ENCODE peak calls at places on chromosomes 13 and 19, in four cellular contexts. F, N, U and Z are unnamed samples.

GRCh38 chr19:6761053-6761676 is 6.1 kb downstream of the SH2D3A start:
- DNase-seq in F (no peak), N (no peak), U (no peak), Z (no peak)

GRCh38 chr13:47929156-47929555 is 71.9 kb downstream of the SUCLA2 start:
- DNase-seq in F (no peak), N (no peak), U (no peak), Z (no peak)

GRCh38 chr13:28128030-28128429 is 10.3 kb upstream of the PAN3 start:
- DNase-seq in F (no peak), N (no peak), U (no peak), Z (no peak)

GRCh38 chr13:80117515-80117914 is 223.4 kb downstream of the SPRY2 start:
- DNase-seq in F (no peak), N (no peak), U (no peak), Z (no peak)

GRCh38 chr13:108525867-108526266 is 103.5 kb upstream of the MYO16 start:
- DNase-seq in F (no peak), N (no peak), U (no peak), Z (no peak)

GRCh38 chr13:35210234-35210633 is 266.3 kb downstream of the MAB21L1 start:
- DNase-seq in F (no peak), N (no peak), U (no peak), Z (no peak)

GRCh38 chr19:48874309-48875135 is 2.3 kb downstream of the PPP1R15A start:
- DNase-seq in F (no peak), N (peak), U (peak), Z (peak)

GRCh38 chr19:46205183-46205984 is 24.2 kb upstream of the IGFL1 start:
- DNase-seq in F (no peak), N (no peak), U (no peak), Z (no peak)

GRCh38 chr13:112444001-112444311 is 67.8 kb downstream of the SPACA7 start:
- DNase-seq in F (no peak), N (peak), U (no peak), Z (peak)

GRCh38 chr19:3372413-3372812 is 6.0 kb downstream of the NFIC start:
- DNase-seq in F (no peak), N (no peak), U (no peak), Z (no peak)

GRCh38 chr13:113187263-113187669 is 21.2 kb downstream of the PCID2 start:
- DNase-seq in F (no peak), N (peak), U (no peak), Z (peak)

GRCh38 chr13:79913141-79913827 is 427.6 kb downstream of the SPRY2 start:
- DNase-seq in F (no peak), N (no peak), U (no peak), Z (no peak)

GRCh38 chr19:51012661-51013190 is 6.8 kb downstream of the KLK10 start:
- DNase-seq in F (no peak), N (no peak), U (no peak), Z (no peak)

GRCh38 chr13:54750521-54750920 is 1721.9 kb downstream of the OLFM4 start:
- DNase-seq in F (no peak), N (no peak), U (no peak), Z (no peak)

GRCh38 chr13:95382411-95382810 is 81.2 kb upstream of the ABCC4 start:
- DNase-seq in F (no peak), N (no peak), U (no peak), Z (no peak)

GRCh38 chr19:46611791-46612190 is 10.7 kb downstream of the CALM3 start:
- DNase-seq in F (no peak), N (no peak), U (no peak), Z (no peak)

GRCh38 chr13:32314271-32314967 is 744 bp downstream of the ZAR1L start:
- DNase-seq in F (no peak), N (no peak), U (no peak), Z (no peak)

GRCh38 chr13:25678398-25678797 is 306.6 kb downstream of the ATP8A2 start:
- DNase-seq in F (no peak), N (no peak), U (peak), Z (peak)

GRCh38 chr13:26007774-26008173 is 44.0 kb downstream of the SHISA2 start:
- DNase-seq in F (no peak), N (no peak), U (no peak), Z (no peak)

GRCh38 chr13:34914416-34914815 is 27.7 kb upstream of the NBEA start:
- DNase-seq in F (no peak), N (no peak), U (no peak), Z (no peak)

GRCh38 chr13:111037838-111038397 is 77.2 kb upstream of the ARHGEF7 start:
- DNase-seq in F (no peak), N (no peak), U (no peak), Z (no peak)

GRCh38 chr19:43562698-43563241 is 12.6 kb downstream of the XRCC1 start:
- DNase-seq in F (peak), N (peak), U (peak), Z (peak)

GRCh38 chr13:28958018-28958417 is 137.9 kb downstream of the MTUS2 start:
- DNase-seq in F (no peak), N (no peak), U (no peak), Z (no peak)

GRCh38 chr13:30797847-30798246 is 62.5 kb downstream of the ALOX5AP start:
- DNase-seq in F (no peak), N (no peak), U (no peak), Z (no peak)

GRCh38 chr19:11505504-11506100 is at the start of gene ZNF653:
- DNase-seq in F (peak), N (peak), U (peak), Z (peak)